ENCODE peak calls at places on chromosomes 6 and 20, in four cellular contexts. X, F, A and R are unnamed samples.

GRCh38 chr6:75244063-75244575 is 518 bp upstream of the COX7A2 start:
- DNase-seq in X (no peak), F (no peak), A (no peak), R (no peak)

GRCh38 chr20:41733151-41733550 is 115.0 kb upstream of the CHD6 start:
- DNase-seq in X (no peak), F (no peak), A (no peak), R (no peak)

GRCh38 chr6:85287654-85288053 is 162.2 kb upstream of the NT5E start:
- DNase-seq in X (no peak), F (no peak), A (no peak), R (no peak)

GRCh38 chr20:51594999-51595532 is 52.5 kb upstream of the NFATC2 start:
- DNase-seq in X (peak; percentile 90), F (peak; percentile 88), A (peak; percentile 93), R (peak; percentile 33)

GRCh38 chr6:151136141-151136755 is 103.5 kb upstream of the AKAP12 start:
- DNase-seq in X (no peak), F (no peak), A (no peak), R (no peak)

GRCh38 chr20:63230800-63231268 is 4.9 kb upstream of the BIRC7 start:
- DNase-seq in X (peak; percentile 47), F (peak; percentile 65), A (peak; percentile 84), R (no peak)

GRCh38 chr6:87772597-87773530 is 70.8 kb upstream of the AKIRIN2 start:
- DNase-seq in X (no peak), F (no peak), A (no peak), R (no peak)

GRCh38 chr20:3158968-3159431 is 665 bp downstream of the FASTKD5 start:
- DNase-seq in X (no peak), F (peak; percentile 5), A (no peak), R (no peak)

GRCh38 chr20:20820104-20820503 is 107.7 kb upstream of the RALGAPA2 start:
- DNase-seq in X (no peak), F (no peak), A (no peak), R (no peak)

GRCh38 chr6:105831321-105831720 is 254.8 kb upstream of the PRDM1 start:
- DNase-seq in X (no peak), F (no peak), A (no peak), R (no peak)